ENCODE peak calls at places on chromosomes 6 and 20, in five cellular contexts. One of them, this sample, is unnamed.

GRCh38 chr6:33428891-33429744 is 9.3 kb downstream of the SYNGAP1 start:
- DNase-seq in choroid plexus epithelial cell: no peak
- DNase-seq in G401: peak; percentile 40
- DNase-seq in aorta: peak; percentile 58
- DNase-seq in posterior cingulate gyrus: no peak
- DNase-seq in this sample: no peak

GRCh38 chr20:45138451-45139300 is 14.4 kb upstream of the WFDC12 start:
- DNase-seq in choroid plexus epithelial cell: peak; percentile 16
- DNase-seq in G401: no peak
- DNase-seq in aorta: peak; percentile 81
- DNase-seq in posterior cingulate gyrus: no peak
- DNase-seq in this sample: peak; percentile 46

GRCh38 chr20:23160536-23161243 is 74.6 kb upstream of the CD93 start:
- DNase-seq in choroid plexus epithelial cell: peak; percentile 44
- DNase-seq in G401: no peak
- DNase-seq in aorta: no peak
- DNase-seq in posterior cingulate gyrus: no peak
- DNase-seq in this sample: no peak

GRCh38 chr20:52524865-52525264 is 333.3 kb upstream of the ZFP64 start:
- DNase-seq in choroid plexus epithelial cell: no peak
- DNase-seq in G401: no peak
- DNase-seq in aorta: no peak
- DNase-seq in posterior cingulate gyrus: no peak
- DNase-seq in this sample: no peak

GRCh38 chr20:34190679-34191090 is 50.5 kb upstream of the ASIP start:
- DNase-seq in choroid plexus epithelial cell: peak; percentile 94
- DNase-seq in G401: peak; percentile 80
- DNase-seq in aorta: peak; percentile 82
- DNase-seq in posterior cingulate gyrus: peak; percentile 85
- DNase-seq in this sample: peak; percentile 66

GRCh38 chr6:56798163-56798562 is 155.5 kb upstream of the DST start:
- DNase-seq in choroid plexus epithelial cell: peak; percentile 75
- DNase-seq in G401: no peak
- DNase-seq in aorta: no peak
- DNase-seq in posterior cingulate gyrus: no peak
- DNase-seq in this sample: no peak

GRCh38 chr6:46044876-46045617 is 29.4 kb upstream of the CLIC5 start:
- DNase-seq in choroid plexus epithelial cell: peak; percentile 91
- DNase-seq in G401: no peak
- DNase-seq in aorta: no peak
- DNase-seq in posterior cingulate gyrus: no peak
- DNase-seq in this sample: no peak

GRCh38 chr6:46993846-46994245 is 48.3 kb downstream of the ADGRF1 start:
- DNase-seq in choroid plexus epithelial cell: peak; percentile 68
- DNase-seq in G401: no peak
- DNase-seq in aorta: no peak
- DNase-seq in posterior cingulate gyrus: no peak
- DNase-seq in this sample: no peak

GRCh38 chr6:110389689-110390382 is 25.5 kb downstream of the DDO start:
- DNase-seq in choroid plexus epithelial cell: no peak
- DNase-seq in G401: no peak
- DNase-seq in aorta: no peak
- DNase-seq in posterior cingulate gyrus: no peak
- DNase-seq in this sample: no peak

GRCh38 chr6:30493643-30494250 is 4.4 kb downstream of the HLA-E start:
- DNase-seq in choroid plexus epithelial cell: no peak
- DNase-seq in G401: no peak
- DNase-seq in aorta: no peak
- DNase-seq in posterior cingulate gyrus: no peak
- DNase-seq in this sample: no peak

GRCh38 chr6:31473780-31474725 is 23.9 kb upstream of the MICB start:
- DNase-seq in choroid plexus epithelial cell: peak; percentile 69
- DNase-seq in G401: no peak
- DNase-seq in aorta: no peak
- DNase-seq in posterior cingulate gyrus: no peak
- DNase-seq in this sample: no peak

GRCh38 chr6:159654483-159655098 is 38.5 kb downstream of the SOD2 start:
- DNase-seq in choroid plexus epithelial cell: peak; percentile 79
- DNase-seq in G401: peak; percentile 69
- DNase-seq in aorta: no peak
- DNase-seq in posterior cingulate gyrus: no peak
- DNase-seq in this sample: peak; percentile 39

GRCh38 chr20:38290829-38291581 is 13.0 kb upstream of the BPI start:
- DNase-seq in choroid plexus epithelial cell: peak; percentile 98
- DNase-seq in G401: no peak
- DNase-seq in aorta: no peak
- DNase-seq in posterior cingulate gyrus: no peak
- DNase-seq in this sample: no peak

GRCh38 chr20:44491635-44492395 is 16.1 kb downstream of the TTPAL start:
- DNase-seq in choroid plexus epithelial cell: peak; percentile 77
- DNase-seq in G401: no peak
- DNase-seq in aorta: no peak
- DNase-seq in posterior cingulate gyrus: no peak
- DNase-seq in this sample: no peak

GRCh38 chr20:10954137-10954840 is 280.5 kb upstream of the JAG1 start:
- DNase-seq in choroid plexus epithelial cell: no peak
- DNase-seq in G401: no peak
- DNase-seq in aorta: no peak
- DNase-seq in posterior cingulate gyrus: no peak
- DNase-seq in this sample: no peak

GRCh38 chr6:47203968-47204611 is 105.6 kb downstream of the TNFRSF21 start:
- DNase-seq in choroid plexus epithelial cell: no peak
- DNase-seq in G401: peak; percentile 68
- DNase-seq in aorta: no peak
- DNase-seq in posterior cingulate gyrus: no peak
- DNase-seq in this sample: no peak

GRCh38 chr6:25369450-25370086 is 90.4 kb downstream of the CARMIL1 start:
- DNase-seq in choroid plexus epithelial cell: no peak
- DNase-seq in G401: peak; percentile 39
- DNase-seq in aorta: no peak
- DNase-seq in posterior cingulate gyrus: no peak
- DNase-seq in this sample: no peak

GRCh38 chr6:81171991-81172740 is 580.3 kb downstream of the TENT5A start:
- DNase-seq in choroid plexus epithelial cell: peak; percentile 85
- DNase-seq in G401: no peak
- DNase-seq in aorta: peak; percentile 69
- DNase-seq in posterior cingulate gyrus: no peak
- DNase-seq in this sample: no peak

GRCh38 chr6:169251822-169252804 is 1.5 kb downstream of the THBS2 start:
- DNase-seq in choroid plexus epithelial cell: no peak
- DNase-seq in G401: no peak
- DNase-seq in aorta: peak; percentile 57
- DNase-seq in posterior cingulate gyrus: no peak
- DNase-seq in this sample: no peak

GRCh38 chr6:21578523-21578922 is 15.0 kb upstream of the SOX4 start:
- DNase-seq in choroid plexus epithelial cell: no peak
- DNase-seq in G401: no peak
- DNase-seq in aorta: no peak
- DNase-seq in posterior cingulate gyrus: no peak
- DNase-seq in this sample: no peak

GRCh38 chr6:56775498-56776166 is 132.9 kb upstream of the DST start:
- DNase-seq in choroid plexus epithelial cell: no peak
- DNase-seq in G401: no peak
- DNase-seq in aorta: no peak
- DNase-seq in posterior cingulate gyrus: no peak
- DNase-seq in this sample: no peak

GRCh38 chr20:24378651-24379050 is 90.8 kb upstream of the SYNDIG1 start:
- DNase-seq in choroid plexus epithelial cell: no peak
- DNase-seq in G401: no peak
- DNase-seq in aorta: no peak
- DNase-seq in posterior cingulate gyrus: no peak
- DNase-seq in this sample: no peak

GRCh38 chr6:3428247-3428646 is 28.6 kb downstream of the SLC22A23 start:
- DNase-seq in choroid plexus epithelial cell: no peak
- DNase-seq in G401: no peak
- DNase-seq in aorta: no peak
- DNase-seq in posterior cingulate gyrus: no peak
- DNase-seq in this sample: no peak

GRCh38 chr6:83055366-83055964 is 10.2 kb downstream of the UBE3D start:
- DNase-seq in choroid plexus epithelial cell: peak; percentile 67
- DNase-seq in G401: peak; percentile 65
- DNase-seq in aorta: no peak
- DNase-seq in posterior cingulate gyrus: peak; percentile 35
- DNase-seq in this sample: peak; percentile 40

GRCh38 chr6:110409794-110410193 is 5.6 kb downstream of the DDO start:
- DNase-seq in choroid plexus epithelial cell: no peak
- DNase-seq in G401: no peak
- DNase-seq in aorta: no peak
- DNase-seq in posterior cingulate gyrus: no peak
- DNase-seq in this sample: no peak

GRCh38 chr20:46731770-46732169 is 22.3 kb downstream of the SLC2A10 start:
- DNase-seq in choroid plexus epithelial cell: no peak
- DNase-seq in G401: no peak
- DNase-seq in aorta: no peak
- DNase-seq in posterior cingulate gyrus: no peak
- DNase-seq in this sample: no peak

GRCh38 chr6:167824591-167825041 is 2.1 kb upstream of the AFDN start:
- DNase-seq in choroid plexus epithelial cell: no peak
- DNase-seq in G401: peak; percentile 67
- DNase-seq in aorta: no peak
- DNase-seq in posterior cingulate gyrus: peak; percentile 53
- DNase-seq in this sample: no peak

GRCh38 chr20:25040438-25040831 is 17.5 kb downstream of the ACSS1 start:
- DNase-seq in choroid plexus epithelial cell: peak; percentile 94
- DNase-seq in G401: peak; percentile 72
- DNase-seq in aorta: no peak
- DNase-seq in posterior cingulate gyrus: no peak
- DNase-seq in this sample: no peak

GRCh38 chr6:10030942-10031537 is 383.8 kb downstream of the TFAP2A start:
- DNase-seq in choroid plexus epithelial cell: no peak
- DNase-seq in G401: no peak
- DNase-seq in aorta: no peak
- DNase-seq in posterior cingulate gyrus: no peak
- DNase-seq in this sample: peak; percentile 12

GRCh38 chr6:19289408-19289967 is 547.7 kb upstream of the ID4 start:
- DNase-seq in choroid plexus epithelial cell: no peak
- DNase-seq in G401: no peak
- DNase-seq in aorta: no peak
- DNase-seq in posterior cingulate gyrus: no peak
- DNase-seq in this sample: no peak

GRCh38 chr6:122931916-122932315 is 64.1 kb upstream of the CLVS2 start:
- DNase-seq in choroid plexus epithelial cell: no peak
- DNase-seq in G401: no peak
- DNase-seq in aorta: no peak
- DNase-seq in posterior cingulate gyrus: no peak
- DNase-seq in this sample: no peak

GRCh38 chr6:143941852-143942627 is 66.0 kb downstream of the PLAGL1 start:
- DNase-seq in choroid plexus epithelial cell: peak; percentile 77
- DNase-seq in G401: peak; percentile 38
- DNase-seq in aorta: peak; percentile 83
- DNase-seq in posterior cingulate gyrus: peak; percentile 59
- DNase-seq in this sample: peak; percentile 49

GRCh38 chr6:128305228-128305627 is 215.2 kb downstream of the PTPRK start:
- DNase-seq in choroid plexus epithelial cell: peak; percentile 39
- DNase-seq in G401: no peak
- DNase-seq in aorta: no peak
- DNase-seq in posterior cingulate gyrus: no peak
- DNase-seq in this sample: no peak

GRCh38 chr20:9531581-9531980 is 17.2 kb downstream of the LAMP5 start:
- DNase-seq in choroid plexus epithelial cell: no peak
- DNase-seq in G401: no peak
- DNase-seq in aorta: no peak
- DNase-seq in posterior cingulate gyrus: no peak
- DNase-seq in this sample: no peak

GRCh38 chr6:166614589-166614988 is 12.5 kb downstream of the RPS6KA2 start:
- DNase-seq in choroid plexus epithelial cell: no peak
- DNase-seq in G401: no peak
- DNase-seq in aorta: no peak
- DNase-seq in posterior cingulate gyrus: no peak
- DNase-seq in this sample: no peak

This sample was measured in GM10248.